ENCODE peak calls at places on chromosomes 2 and 18, in four cellular contexts. One of them, this sample, is unnamed.

GRCh38 chr2:36729067-36729466 is 32.6 kb downstream of the VIT start:
- DNase-seq in stomach: no peak
- DNase-seq in upper lobe of left lung: no peak
- DNase-seq in lower lobe of right lung: no peak
- DNase-seq in this sample: no peak

GRCh38 chr18:79949571-79950439 is 1.6 kb downstream of the SLC66A2 start:
- DNase-seq in lower lobe of right lung: peak
- DNase-seq in stomach: peak
- DNase-seq in upper lobe of left lung: peak
- DNase-seq in this sample: no peak

GRCh38 chr2:204024503-204024902 is 87.9 kb downstream of the ICOS start:
- DNase-seq in lower lobe of right lung: no peak
- DNase-seq in stomach: peak
- DNase-seq in upper lobe of left lung: no peak
- DNase-seq in this sample: no peak

GRCh38 chr2:25358249-25358815 is 16.6 kb upstream of the DNMT3A start:
- DNase-seq in stomach: no peak
- DNase-seq in lower lobe of right lung: no peak
- DNase-seq in upper lobe of left lung: no peak
- DNase-seq in this sample: no peak

GRCh38 chr2:77521931-77522470 is at the start of gene LRRTM4:
- DNase-seq in upper lobe of left lung: no peak
- DNase-seq in stomach: no peak
- DNase-seq in lower lobe of right lung: no peak
- DNase-seq in this sample: no peak

GRCh38 chr18:44586782-44587524 is 93.7 kb upstream of the SETBP1 start:
- DNase-seq in lower lobe of right lung: no peak
- DNase-seq in upper lobe of left lung: no peak
- DNase-seq in stomach: no peak
- DNase-seq in this sample: no peak

GRCh38 chr2:29117636-29118303 is 2.6 kb downstream of the CLIP4 start:
- DNase-seq in lower lobe of right lung: no peak
- DNase-seq in stomach: no peak
- DNase-seq in upper lobe of left lung: no peak
- DNase-seq in this sample: no peak

GRCh38 chr2:128196026-128196822 is 105.2 kb downstream of the UGGT1 start:
- DNase-seq in upper lobe of left lung: peak
- DNase-seq in lower lobe of right lung: no peak
- DNase-seq in stomach: peak
- DNase-seq in this sample: no peak

GRCh38 chr2:74689671-74690070 is 35.6 kb downstream of the SEMA4F start:
- DNase-seq in stomach: no peak
- DNase-seq in upper lobe of left lung: no peak
- DNase-seq in lower lobe of right lung: no peak
- DNase-seq in this sample: peak

GRCh38 chr2:191152841-191153240 is 2.0 kb upstream of the STAT4 start:
- DNase-seq in lower lobe of right lung: no peak
- DNase-seq in stomach: no peak
- DNase-seq in upper lobe of left lung: no peak
- DNase-seq in this sample: no peak

GRCh38 chr18:31533236-31533635 is 35.3 kb downstream of the DSG2 start:
- DNase-seq in upper lobe of left lung: no peak
- DNase-seq in lower lobe of right lung: no peak
- DNase-seq in stomach: no peak
- DNase-seq in this sample: no peak

GRCh38 chr2:164008752-164009151 is 272.9 kb upstream of the FIGN start:
- DNase-seq in upper lobe of left lung: no peak
- DNase-seq in lower lobe of right lung: no peak
- DNase-seq in stomach: no peak
- DNase-seq in this sample: no peak

GRCh38 chr18:12079504-12080237 is 14.0 kb upstream of the ANKRD62 start:
- DNase-seq in stomach: no peak
- DNase-seq in upper lobe of left lung: no peak
- DNase-seq in lower lobe of right lung: no peak
- DNase-seq in this sample: no peak

GRCh38 chr18:25736516-25736915 is 353.9 kb downstream of the SS18 start:
- DNase-seq in stomach: no peak
- DNase-seq in upper lobe of left lung: no peak
- DNase-seq in lower lobe of right lung: no peak
- DNase-seq in this sample: no peak

GRCh38 chr2:30730736-30731135 is 76.5 kb downstream of the CAPN13 start:
- DNase-seq in stomach: no peak
- DNase-seq in upper lobe of left lung: no peak
- DNase-seq in lower lobe of right lung: no peak
- DNase-seq in this sample: no peak

GRCh38 chr2:152694161-152694661 is 23.1 kb downstream of the PRPF40A start:
- DNase-seq in upper lobe of left lung: no peak
- DNase-seq in stomach: no peak
- DNase-seq in lower lobe of right lung: no peak
- DNase-seq in this sample: no peak

GRCh38 chr2:39484206-39484605 is 47.1 kb upstream of the MAP4K3 start:
- DNase-seq in upper lobe of left lung: no peak
- DNase-seq in lower lobe of right lung: no peak
- DNase-seq in stomach: no peak
- DNase-seq in this sample: no peak

GRCh38 chr2:68762665-68763064 is 28.1 kb downstream of the ARHGAP25 start:
- DNase-seq in lower lobe of right lung: no peak
- DNase-seq in upper lobe of left lung: no peak
- DNase-seq in stomach: no peak
- DNase-seq in this sample: no peak

GRCh38 chr18:48917579-48918101 is 33.1 kb downstream of the SMAD7 start:
- DNase-seq in lower lobe of right lung: no peak
- DNase-seq in upper lobe of left lung: no peak
- DNase-seq in stomach: no peak
- DNase-seq in this sample: no peak

GRCh38 chr2:217142649-217143266 is 282.9 kb upstream of the TNP1 start:
- DNase-seq in stomach: no peak
- DNase-seq in upper lobe of left lung: no peak
- DNase-seq in lower lobe of right lung: no peak
- DNase-seq in this sample: no peak

GRCh38 chr2:26034597-26035067 is 748 bp downstream of the RAB10 start:
- DNase-seq in stomach: no peak
- DNase-seq in upper lobe of left lung: no peak
- DNase-seq in lower lobe of right lung: no peak
- DNase-seq in this sample: no peak

GRCh38 chr18:20971886-20972267 is 139.7 kb downstream of the ROCK1 start:
- DNase-seq in stomach: no peak
- DNase-seq in lower lobe of right lung: no peak
- DNase-seq in upper lobe of left lung: no peak
- DNase-seq in this sample: no peak

GRCh38 chr2:222521099-222521498 is 96.8 kb downstream of the SGPP2 start:
- DNase-seq in stomach: no peak
- DNase-seq in lower lobe of right lung: no peak
- DNase-seq in upper lobe of left lung: no peak
- DNase-seq in this sample: no peak

GRCh38 chr2:24105816-24106215 is 17.3 kb downstream of the PFN4 start:
- DNase-seq in stomach: no peak
- DNase-seq in lower lobe of right lung: no peak
- DNase-seq in upper lobe of left lung: no peak
- DNase-seq in this sample: no peak

GRCh38 chr2:85549826-85550225 is 10.9 kb downstream of the MAT2A start:
- DNase-seq in upper lobe of left lung: no peak
- DNase-seq in lower lobe of right lung: no peak
- DNase-seq in stomach: no peak
- DNase-seq in this sample: no peak

GRCh38 chr2:171952748-171953147 is 30.5 kb downstream of the HAT1 start:
- DNase-seq in stomach: no peak
- DNase-seq in lower lobe of right lung: no peak
- DNase-seq in upper lobe of left lung: no peak
- DNase-seq in this sample: no peak

GRCh38 chr2:8677646-8678592 is 3.9 kb upstream of the ID2 start:
- DNase-seq in upper lobe of left lung: peak
- DNase-seq in stomach: peak
- DNase-seq in lower lobe of right lung: peak
- DNase-seq in this sample: no peak

GRCh38 chr18:77062518-77063003 is 70.0 kb downstream of the MBP start:
- DNase-seq in stomach: peak
- DNase-seq in lower lobe of right lung: no peak
- DNase-seq in upper lobe of left lung: peak
- DNase-seq in this sample: no peak

GRCh38 chr2:44997948-44998347 is 11.3 kb downstream of the SIX2 start:
- DNase-seq in lower lobe of right lung: no peak
- DNase-seq in stomach: no peak
- DNase-seq in upper lobe of left lung: no peak
- DNase-seq in this sample: no peak

GRCh38 chr2:27903649-27904544 is 13.4 kb downstream of the BABAM2 start:
- DNase-seq in lower lobe of right lung: no peak
- DNase-seq in stomach: no peak
- DNase-seq in upper lobe of left lung: no peak
- DNase-seq in this sample: no peak

DNA sequence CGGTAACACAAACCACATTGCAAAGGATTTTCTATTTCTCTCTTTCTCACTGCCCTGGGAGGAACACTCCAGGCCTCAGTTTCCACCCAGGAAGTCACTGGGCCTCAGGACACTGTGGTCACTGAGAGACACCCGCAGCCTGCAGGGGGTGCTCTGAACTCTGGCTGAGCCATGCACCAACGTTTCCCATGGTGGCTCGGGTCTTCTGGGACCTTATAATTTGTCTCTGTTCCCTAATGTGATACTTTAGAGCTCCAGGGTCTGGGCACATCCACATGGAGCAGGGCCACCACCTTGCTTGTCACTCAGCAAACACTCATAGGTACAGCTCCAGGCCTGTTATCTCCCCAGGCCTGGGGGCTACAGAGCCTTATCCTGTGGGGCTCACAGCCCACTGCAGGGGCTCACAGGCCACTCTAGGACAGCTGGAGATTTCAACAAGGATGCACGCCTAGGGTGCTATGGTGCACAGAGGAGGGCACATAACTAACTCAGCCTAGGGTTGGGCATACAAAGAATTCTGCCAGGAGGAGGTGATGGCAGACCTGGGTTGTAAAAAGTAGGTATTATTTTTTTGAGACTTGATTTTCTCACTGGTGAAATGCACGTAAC is 2.9 kb upstream of the HS1BP3 start:
- DNase-seq in upper lobe of left lung: no peak
- DNase-seq in lower lobe of right lung: peak
- DNase-seq in stomach: no peak
- DNase-seq in this sample: no peak
- H3K27ac ChIP-seq in upper lobe of left lung: no peak
- H3K27ac ChIP-seq in lower lobe of right lung: no peak
- H3K27ac ChIP-seq in stomach: no peak
- H3K27ac ChIP-seq in this sample: no peak

DNA sequence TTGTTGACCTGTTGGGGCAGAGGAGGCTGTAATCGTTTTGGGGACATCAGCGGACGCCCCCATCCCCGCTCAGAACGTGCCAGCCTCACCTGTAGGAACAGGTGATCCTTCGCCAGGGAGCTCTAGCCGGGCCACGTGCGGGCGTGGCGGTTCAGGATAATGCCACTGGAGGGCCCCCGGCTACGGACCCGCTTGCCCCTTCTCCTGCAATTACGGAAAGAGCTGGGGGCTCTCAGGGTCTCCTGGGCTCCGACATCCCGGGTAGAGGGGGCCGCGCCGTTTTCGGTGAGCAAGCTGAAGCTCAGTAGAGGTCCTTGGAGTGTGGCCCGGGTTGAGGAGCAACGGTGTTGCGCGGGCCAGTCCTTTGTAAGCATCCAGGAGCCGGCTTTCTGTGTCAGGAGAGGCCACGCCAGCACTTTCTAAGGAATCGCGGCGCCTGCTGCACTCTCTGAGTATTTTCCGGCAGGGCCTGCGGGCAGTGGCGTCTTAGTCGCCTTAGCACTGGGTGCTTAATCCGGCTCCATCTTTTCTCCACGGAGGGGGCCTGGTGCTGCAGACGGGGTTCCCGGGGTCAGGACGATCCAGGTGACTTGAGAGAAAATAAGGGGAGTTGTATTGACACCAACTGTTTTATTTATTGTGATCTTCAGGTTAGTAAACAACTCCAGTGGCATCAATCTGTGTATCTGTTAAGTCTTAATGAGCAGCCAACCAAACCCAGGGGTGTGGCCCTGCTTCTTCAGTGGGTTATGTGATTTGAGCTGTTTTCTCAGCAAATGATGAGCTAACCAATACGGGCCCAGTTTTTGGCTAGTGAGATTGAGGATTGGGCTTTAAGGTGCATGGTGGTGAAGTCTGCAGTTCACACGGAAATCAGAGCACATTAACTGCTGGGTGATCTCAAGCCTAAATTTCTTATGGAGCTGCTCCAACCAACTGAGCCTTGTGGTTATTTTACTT is 1.9 kb downstream of the MTCL1 start:
- DNase-seq in upper lobe of left lung: no peak
- DNase-seq in lower lobe of right lung: peak
- DNase-seq in stomach: peak
- DNase-seq in this sample: no peak
- H3K27ac ChIP-seq in upper lobe of left lung: no peak
- H3K27ac ChIP-seq in lower lobe of right lung: no peak
- H3K27ac ChIP-seq in stomach: peak
- H3K27ac ChIP-seq in this sample: peak

DNA sequence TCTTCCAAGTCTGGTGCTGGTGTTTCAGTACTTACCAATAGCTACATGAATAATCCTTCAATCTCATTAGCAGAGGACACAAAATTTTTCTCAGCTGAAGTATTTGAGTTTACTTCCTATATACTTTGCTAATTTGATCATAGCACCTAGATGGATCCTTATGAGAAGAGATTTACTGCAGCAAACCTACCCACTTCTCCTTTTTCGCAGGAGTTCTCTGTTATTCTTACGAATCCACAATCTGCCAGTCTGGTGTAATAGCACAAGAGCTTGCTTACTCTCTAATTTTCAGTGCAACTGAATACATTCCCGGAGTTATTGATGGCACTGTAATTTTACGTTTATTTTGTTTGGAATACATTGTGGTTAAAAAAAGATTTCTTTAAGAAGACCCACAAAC is 553.4 kb downstream of the ARHGAP15 start:
- DNase-seq in upper lobe of left lung: no peak
- DNase-seq in lower lobe of right lung: no peak
- DNase-seq in stomach: no peak
- DNase-seq in this sample: no peak
- H3K27ac ChIP-seq in upper lobe of left lung: no peak
- H3K27ac ChIP-seq in lower lobe of right lung: no peak
- H3K27ac ChIP-seq in stomach: no peak
- H3K27ac ChIP-seq in this sample: no peak

DNA sequence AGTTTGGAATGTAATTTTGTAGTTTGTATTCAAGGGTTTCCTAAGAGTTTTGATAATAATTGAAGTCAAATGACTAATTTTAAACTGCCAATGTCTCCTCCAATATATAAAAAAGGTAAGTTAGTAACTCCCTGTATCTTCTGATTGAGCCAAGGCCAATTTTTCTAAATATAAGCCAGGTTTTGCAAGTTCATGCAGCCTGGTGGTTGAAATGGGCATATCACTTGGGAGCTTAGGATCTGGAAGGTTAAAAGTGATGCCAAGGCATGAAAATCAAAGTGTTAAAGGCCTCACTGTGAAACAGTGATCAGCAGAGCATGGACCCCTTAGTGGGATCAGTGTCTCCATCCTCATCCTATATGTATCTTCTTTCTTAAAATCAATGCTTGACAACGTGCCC is 60.5 kb downstream of the MERTK start:
- DNase-seq in upper lobe of left lung: no peak
- DNase-seq in stomach: no peak
- DNase-seq in lower lobe of right lung: no peak
- DNase-seq in this sample: no peak
- H3K27ac ChIP-seq in upper lobe of left lung: peak
- H3K27ac ChIP-seq in stomach: peak
- H3K27ac ChIP-seq in lower lobe of right lung: no peak
- H3K27ac ChIP-seq in this sample: no peak